ENCODE peak calls at places on chromosomes 6 and 20, in four cellular contexts. R is upper lobe of right lung, O is HepG2, L is HCT116. F is an unnamed sample.

GRCh38 chr6:112203577-112204349 is 50.6 kb downstream of the LAMA4 start:
- DNase-seq in R (no peak), O (peak), L (peak), F (peak)

GRCh38 chr6:117676577-117677218 is 1.4 kb downstream of the NUS1 start:
- DNase-seq in R (no peak), O (no peak), L (no peak), F (no peak)

GRCh38 chr6:165308926-165309731 is at the start of gene C6orf118:
- DNase-seq in R (no peak), O (no peak), L (no peak), F (peak)

GRCh38 chr20:35568645-35569044 is 26.8 kb downstream of the ERGIC3 start:
- DNase-seq in R (peak), O (peak), L (peak), F (peak)

GRCh38 chr20:58542411-58543095 is 27.4 kb upstream of the APCDD1L start:
- DNase-seq in R (no peak), O (no peak), L (peak), F (peak)

GRCh38 chr6:446418-447366 is 55.1 kb downstream of the IRF4 start:
- DNase-seq in R (no peak), O (no peak), L (no peak), F (no peak)

GRCh38 chr20:63642518-63643247 is 10.5 kb downstream of the STMN3 start:
- DNase-seq in R (no peak), O (no peak), L (no peak), F (no peak)

GRCh38 chr6:7246401-7247178 is 66.4 kb downstream of the SSR1 start:
- DNase-seq in R (no peak), O (no peak), L (no peak), F (no peak)

GRCh38 chr6:30730611-30731435 is 10.7 kb downstream of the TUBB start:
- DNase-seq in R (peak), O (peak), L (peak), F (peak)

GRCh38 chr6:97524846-97525245 is 241.8 kb upstream of the MMS22L start:
- DNase-seq in R (no peak), O (no peak), L (no peak), F (peak)

GRCh38 chr20:4602297-4602631 is 119.4 kb upstream of the PRND start:
- DNase-seq in R (no peak), O (no peak), L (no peak), F (no peak)

DNA sequence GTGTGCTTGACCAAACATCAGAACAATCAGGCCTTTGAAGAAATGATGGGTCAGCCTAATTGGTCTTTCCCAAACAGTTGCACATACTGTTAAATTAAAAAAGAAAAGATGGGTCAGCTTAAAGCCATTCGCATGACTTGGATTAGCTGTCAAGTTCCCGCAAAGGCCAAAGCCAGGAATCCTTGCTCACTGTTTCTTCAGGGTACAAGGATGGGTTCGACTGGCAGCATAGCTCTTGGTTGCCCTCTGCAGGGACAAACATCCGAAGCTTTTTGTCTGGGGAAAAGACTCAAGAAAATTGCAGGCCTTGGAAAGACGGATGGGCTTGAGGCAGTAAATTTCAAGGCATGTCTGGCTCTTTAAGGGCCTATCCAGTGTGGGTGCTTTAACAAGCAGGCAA is 168.0 kb downstream of the HDGFL1 start:
- DNase-seq in R (no peak), O (no peak), L (peak), F (no peak)
- TF ChIP-seq CTCF in R (peak), O (no peak), L (no peak), F (no peak)

GRCh38 chr6:34317882-34318491 is 69.2 kb upstream of the SMIM29 start:
- DNase-seq in R (no peak), O (no peak), L (no peak), F (no peak)
- H3K27ac ChIP-seq in R (no peak), O (no peak), L (no peak), F (no peak)

GRCh38 chr20:50015636-50015992 is 32.8 kb downstream of the SNAI1 start:
- DNase-seq in R (no peak), O (no peak), L (no peak), F (no peak)
- TF ChIP-seq CTCF in R (no peak), O (no peak), L (no peak), F (no peak)

GRCh38 chr6:167119680-167120556 is 3.0 kb upstream of the CCR6 start:
- DNase-seq in R (no peak), O (no peak), L (no peak), F (no peak)
- H3K27ac ChIP-seq in R (no peak), O (no peak), L (no peak), F (no peak)

DNA sequence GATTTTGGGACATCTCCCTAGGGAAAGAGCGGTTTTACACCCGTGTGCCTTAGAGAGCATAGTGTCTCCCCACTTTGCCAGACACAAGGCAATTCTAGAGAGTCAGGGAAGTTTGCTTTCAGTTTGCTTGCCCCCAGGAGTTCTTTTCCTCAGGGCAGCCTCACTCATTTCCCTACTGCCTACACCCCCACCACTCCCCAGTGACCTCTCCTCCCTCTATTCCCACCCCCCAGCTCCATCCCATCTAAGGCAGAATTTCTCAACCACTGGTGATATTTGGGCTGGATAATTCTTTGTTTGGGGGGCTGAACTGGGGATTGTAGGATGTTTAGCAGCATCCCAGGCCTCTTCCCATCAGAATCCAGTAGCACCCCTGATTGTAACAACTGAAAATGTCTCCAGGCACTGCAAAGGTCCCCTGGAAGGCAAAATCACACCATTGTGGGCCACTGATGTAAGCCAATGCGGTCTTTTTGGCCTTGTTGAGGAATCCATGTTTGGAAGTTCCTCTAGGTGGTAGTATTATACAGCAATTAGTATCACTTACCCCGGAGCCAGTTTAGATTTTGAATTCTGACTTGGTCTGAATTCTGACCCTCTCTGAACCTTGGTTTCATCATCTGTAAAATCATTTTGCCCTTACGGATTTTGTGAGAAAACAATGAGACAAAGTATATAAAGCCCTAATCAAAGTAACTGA is 1.3 kb downstream of the EPPIN start:
- DNase-seq in R (no peak), O (peak), L (peak), F (peak)
- TF ChIP-seq CTCF in R (peak), O (peak), L (peak), F (no peak)

GRCh38 chr20:44181611-44182010 is 5.4 kb downstream of the JPH2 start:
- DNase-seq in R (no peak), O (no peak), L (no peak), F (no peak)
- H3K27ac ChIP-seq in R (no peak), O (no peak), L (no peak), F (peak)

F was measured in RWPE1.